ENCODE peak calls at places on chromosomes 7 and 10, in seven cellular contexts. G, W, C, N, Y, U and V are unnamed samples.

GRCh38 chr10:82245906-82246305 is 370.9 kb downstream of the NRG3 start:
- DNase-seq in G (no peak), W (no peak), C (no peak), N (no peak), Y (no peak), U (no peak), V (no peak)

GRCh38 chr10:120018695-120019094 is 126.2 kb downstream of the SEC23IP start:
- DNase-seq in G (no peak), W (no peak), C (no peak), N (no peak), Y (no peak), U (no peak), V (no peak)

GRCh38 chr7:2104716-2105115 is 128.0 kb downstream of the MAD1L1 start:
- DNase-seq in G (no peak), W (no peak), C (no peak), N (no peak), Y (no peak), U (no peak), V (no peak)

GRCh38 chr7:157834501-157835143 is 497.8 kb downstream of the DNAJB6 start:
- DNase-seq in G (no peak), W (no peak), C (no peak), N (no peak), Y (no peak), U (no peak), V (no peak)

GRCh38 chr7:127680983-127681382 is 29.0 kb downstream of the SND1 start:
- DNase-seq in G (no peak), W (no peak), C (no peak), N (no peak), Y (no peak), U (no peak), V (no peak)

GRCh38 chr7:11749629-11750028 is 82.4 kb downstream of the THSD7A start:
- DNase-seq in G (no peak), W (no peak), C (no peak), N (no peak), Y (no peak), U (no peak), V (no peak)

GRCh38 chr10:24503627-24504320 is 219.9 kb downstream of the ARHGAP21 start:
- DNase-seq in G (peak), W (peak), C (peak), N (no peak), Y (no peak), U (peak), V (peak)

GRCh38 chr10:73743327-73743904 is 756 bp upstream of the SEC24C start:
- DNase-seq in G (no peak), W (no peak), C (no peak), N (no peak), Y (no peak), U (no peak), V (no peak)

GRCh38 chr10:132532784-132533560 is 4.6 kb upstream of the INPP5A start:
- DNase-seq in G (peak), W (no peak), C (no peak), N (no peak), Y (no peak), U (peak), V (no peak)

GRCh38 chr7:143490719-143491306 is 13.1 kb downstream of the TAS2R41 start:
- DNase-seq in G (peak), W (no peak), C (peak), N (no peak), Y (no peak), U (no peak), V (no peak)

GRCh38 chr10:124745678-124746077 is 1.5 kb upstream of the FAM53B start:
- DNase-seq in G (peak), W (no peak), C (peak), N (no peak), Y (no peak), U (peak), V (no peak)

GRCh38 chr7:129951076-129952011 is 1.4 kb downstream of the UBE2H start:
- DNase-seq in G (no peak), W (peak), C (peak), N (no peak), Y (peak), U (no peak), V (no peak)

GRCh38 chr7:151864081-151864480 is 12.8 kb downstream of the PRKAG2 start:
- DNase-seq in G (peak), W (no peak), C (no peak), N (no peak), Y (no peak), U (no peak), V (no peak)

GRCh38 chr10:132614431-132615341 is 77.1 kb downstream of the INPP5A start:
- DNase-seq in G (no peak), W (peak), C (no peak), N (no peak), Y (no peak), U (no peak), V (no peak)

GRCh38 chr10:89283988-89284475 is 17.8 kb upstream of the IFIT2 start:
- DNase-seq in G (peak), W (peak), C (peak), N (no peak), Y (no peak), U (peak), V (no peak)

GRCh38 chr7:146635200-146636032 is 518.8 kb downstream of the CNTNAP2 start:
- DNase-seq in G (no peak), W (no peak), C (no peak), N (no peak), Y (no peak), U (no peak), V (no peak)

GRCh38 chr10:112872728-112873127 is 77.3 kb upstream of the TCF7L2 start:
- DNase-seq in G (peak), W (no peak), C (no peak), N (no peak), Y (no peak), U (no peak), V (no peak)
- TF ChIP-seq CTCF in G (no peak), W (peak), C (no peak), N (no peak), Y (no peak), U (peak), V (no peak)

GRCh38 chr10:83373659-83374058 is 765.6 kb upstream of the GHITM start:
- DNase-seq in G (peak), W (no peak), C (peak), N (no peak), Y (no peak), U (no peak), V (no peak)
- TF ChIP-seq CTCF in G (no peak), W (no peak), C (peak), N (no peak), Y (no peak), U (peak), V (peak)

DNA sequence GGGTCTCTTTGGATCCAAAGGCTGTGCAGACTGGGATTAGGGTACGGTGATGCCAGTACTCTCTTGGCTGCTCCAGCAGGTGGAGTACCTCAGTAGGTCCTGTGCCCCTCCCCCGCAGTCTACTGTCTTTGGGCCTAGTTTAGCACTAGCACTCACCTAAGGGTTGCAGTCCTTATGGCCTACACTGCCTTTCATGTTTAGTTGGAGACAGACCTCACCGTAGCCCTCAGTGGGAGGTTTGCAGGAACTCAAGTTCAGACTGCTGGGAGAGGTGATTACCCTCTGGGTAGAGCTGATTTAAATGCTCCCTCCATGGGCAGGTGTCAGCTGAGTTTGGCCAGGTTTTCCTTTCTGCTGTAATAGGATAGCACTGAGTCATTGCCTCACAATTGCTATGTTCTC is 210.8 kb upstream of the TMEM196 start:
- DNase-seq in G (no peak), W (no peak), C (no peak), N (no peak), Y (no peak), U (no peak), V (no peak)
- TF ChIP-seq CTCF in G (no peak), W (no peak), C (no peak), N (no peak), Y (no peak), U (no peak), V (no peak)

DNA sequence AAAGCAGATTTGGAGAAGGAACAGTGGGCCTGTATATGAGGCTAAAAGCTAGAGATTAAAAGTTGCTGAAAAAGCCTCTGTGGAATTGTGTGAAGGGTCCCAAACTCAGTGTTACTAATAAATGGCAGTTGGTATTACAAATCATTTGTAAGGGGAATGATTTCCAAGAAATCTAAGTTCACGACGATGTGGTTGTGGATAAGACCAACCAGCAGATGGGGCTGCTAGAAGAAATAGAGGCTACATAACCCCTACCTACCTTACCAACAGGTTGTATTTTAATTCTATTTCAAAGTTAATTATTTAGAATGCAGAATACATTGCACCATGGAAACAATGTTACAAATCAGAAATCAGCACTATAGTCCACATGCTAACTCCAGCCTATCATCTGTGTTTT is 377.1 kb downstream of the HPSE2 start:
- DNase-seq in G (peak), W (no peak), C (no peak), N (no peak), Y (no peak), U (peak), V (no peak)
- TF ChIP-seq CTCF in G (peak), W (no peak), C (no peak), N (no peak), Y (no peak), U (peak), V (no peak)

DNA sequence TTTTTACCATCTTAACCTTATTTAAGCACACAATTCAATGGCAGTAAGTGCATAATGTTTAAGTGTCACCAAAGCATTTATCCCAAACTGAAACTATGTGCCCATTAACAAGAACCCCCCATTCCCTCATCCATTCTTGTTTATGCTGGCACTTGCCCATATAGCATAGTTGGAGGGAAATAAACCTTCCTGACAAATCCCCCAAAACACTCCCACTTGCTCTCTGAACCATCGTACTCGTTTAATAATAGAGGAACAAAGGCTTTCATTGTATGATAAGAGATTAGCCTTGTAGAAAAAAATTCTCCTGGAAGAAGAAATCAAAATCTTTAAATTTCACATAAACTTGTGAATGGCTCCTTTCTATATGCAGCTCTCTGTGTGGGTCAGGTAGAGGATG is 26.4 kb upstream of the KCNMA1 start:
- DNase-seq in G (no peak), W (no peak), C (no peak), N (no peak), Y (no peak), U (no peak), V (no peak)
- TF ChIP-seq CTCF in G (no peak), W (no peak), C (no peak), N (no peak), Y (no peak), U (no peak), V (no peak)

GRCh38 chr10:586716-587115 is 102.8 kb downstream of the DIP2C start:
- DNase-seq in G (no peak), W (no peak), C (no peak), N (no peak), Y (no peak), U (no peak), V (no peak)

GRCh38 chr10:590721-591120 is 98.7 kb downstream of the DIP2C start:
- DNase-seq in G (no peak), W (no peak), C (no peak), N (no peak), Y (no peak), U (no peak), V (no peak)

GRCh38 chr10:586151-586550 is 103.3 kb downstream of the DIP2C start:
- DNase-seq in G (no peak), W (no peak), C (no peak), N (no peak), Y (no peak), U (no peak), V (no peak)

GRCh38 chr10:589961-590680 is 99.3 kb downstream of the DIP2C start:
- DNase-seq in G (no peak), W (no peak), C (no peak), N (no peak), Y (no peak), U (no peak), V (no peak)

GRCh38 chr10:588246-589165 is 101.0 kb downstream of the DIP2C start:
- DNase-seq in G (no peak), W (peak), C (no peak), N (no peak), Y (no peak), U (peak), V (no peak)
- TF ChIP-seq CTCF in G (no peak), W (no peak), C (no peak), N (no peak), Y (no peak), U (peak), V (no peak)

GRCh38 chr10:68992721-68993440 is 4.3 kb downstream of the KIFBP start:
- DNase-seq in G (no peak), W (peak), C (no peak), N (peak), Y (no peak), U (peak), V (no peak)

GRCh38 chr10:68989317-68989990 is 851 bp downstream of the KIFBP start:
- DNase-seq in G (no peak), W (no peak), C (peak), N (no peak), Y (no peak), U (peak), V (no peak)

GRCh38 chr10:68987611-68988010 is 992 bp upstream of the KIFBP start:
- DNase-seq in G (no peak), W (no peak), C (no peak), N (no peak), Y (no peak), U (no peak), V (no peak)

GRCh38 chr10:68988530-68989316 is at the start of gene KIFBP:
- DNase-seq in G (peak), W (peak), C (peak), N (peak), Y (peak), U (peak), V (peak)
- TF ChIP-seq CTCF in G (peak), W (peak), C (peak), N (no peak), Y (peak), U (peak), V (peak)

GRCh38 chr7:55144333-55144954 is 125.6 kb downstream of the EGFR start:
- DNase-seq in G (no peak), W (no peak), C (no peak), N (no peak), Y (no peak), U (no peak), V (no peak)
- TF ChIP-seq CTCF in G (peak), W (no peak), C (peak), N (no peak), Y (no peak), U (peak), V (no peak)